ENCODE peak calls at places on chromosomes 3 and 15, in seven cellular contexts. L is CD8-positive, alpha-beta memory T cell; I is fibroblast of pulmonary artery; A is uterus; X is IMR-90; W is RWPE2; O is aorta. Q is an unnamed sample.

GRCh38 chr3:159260049-159260662 is 458.3 kb downstream of the MFSD1 start:
- DNase-seq in L (no peak), I (peak), A (peak), X (peak), W (no peak), O (no peak), Q (peak)

GRCh38 chr3:183844606-183845005 is 19.2 kb upstream of the MAP6D1 start:
- DNase-seq in L (no peak), I (peak), A (no peak), X (peak), W (no peak), O (no peak), Q (no peak)

GRCh38 chr3:145776782-145777408 is 384.1 kb downstream of the PLOD2 start:
- DNase-seq in L (no peak), I (peak), A (no peak), X (peak), W (no peak), O (no peak), Q (peak)

GRCh38 chr3:72154391-72155300 is 369.7 kb upstream of the PROK2 start:
- DNase-seq in L (no peak), I (peak), A (no peak), X (peak), W (no peak), O (no peak), Q (no peak)

GRCh38 chr15:64635486-64635815 is 139.9 kb downstream of the RBPMS2 start:
- DNase-seq in L (no peak), I (peak), A (peak), X (peak), W (no peak), O (no peak), Q (peak)

GRCh38 chr3:73520931-73521461 is 103.7 kb downstream of the PDZRN3 start:
- DNase-seq in L (no peak), I (no peak), A (peak), X (peak), W (no peak), O (no peak), Q (no peak)

GRCh38 chr15:55796321-55796965 is 53.5 kb upstream of the PRTG start:
- DNase-seq in L (no peak), I (peak), A (no peak), X (peak), W (no peak), O (no peak), Q (no peak)

GRCh38 chr3:174002543-174002942 is 605.0 kb downstream of the NLGN1 start:
- DNase-seq in L (no peak), I (peak), A (no peak), X (no peak), W (no peak), O (no peak), Q (no peak)

GRCh38 chr3:37974121-37974927 is 16.3 kb upstream of the VILL start:
- DNase-seq in L (peak), I (peak), A (no peak), X (peak), W (peak), O (no peak), Q (peak)

GRCh38 chr15:89118481-89118989 is 30.3 kb downstream of the ABHD2 start:
- DNase-seq in L (no peak), I (no peak), A (no peak), X (no peak), W (no peak), O (no peak), Q (no peak)

DNA sequence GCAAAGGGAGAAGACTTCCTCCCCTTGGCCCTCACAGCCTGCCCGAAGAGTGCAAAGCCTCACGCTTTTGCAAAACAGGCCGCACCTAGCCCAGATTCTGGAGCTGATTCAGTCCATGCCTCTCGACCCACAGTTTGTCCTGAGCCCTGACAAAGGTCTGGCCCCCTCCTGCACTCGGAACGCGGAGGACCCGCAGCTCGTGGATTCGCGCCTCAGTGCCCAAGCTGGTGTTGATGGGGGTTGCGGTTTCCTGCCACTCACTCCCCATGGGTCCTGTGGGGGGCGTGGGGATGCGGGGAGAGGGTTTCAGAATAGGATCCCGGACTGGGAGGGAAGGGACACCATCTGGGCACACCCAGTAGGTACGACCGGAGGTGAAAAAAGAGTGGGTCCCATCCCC is 594 bp upstream of the CRABP1 start:
- DNase-seq in L (no peak), I (no peak), A (no peak), X (no peak), W (no peak), O (no peak), Q (no peak)
- H3K4me3 ChIP-seq in L (no peak), I (no peak), A (no peak), X (no peak), W (no peak), O (no peak), Q (peak)

GRCh38 chr3:147417896-147418295 is 8.7 kb downstream of the ZIC1 start:
- DNase-seq in L (no peak), I (no peak), A (no peak), X (no peak), W (no peak), O (no peak), Q (no peak)
- H3K4me3 ChIP-seq in L (no peak), I (no peak), A (no peak), X (no peak), W (no peak), O (no peak), Q (no peak)

DNA sequence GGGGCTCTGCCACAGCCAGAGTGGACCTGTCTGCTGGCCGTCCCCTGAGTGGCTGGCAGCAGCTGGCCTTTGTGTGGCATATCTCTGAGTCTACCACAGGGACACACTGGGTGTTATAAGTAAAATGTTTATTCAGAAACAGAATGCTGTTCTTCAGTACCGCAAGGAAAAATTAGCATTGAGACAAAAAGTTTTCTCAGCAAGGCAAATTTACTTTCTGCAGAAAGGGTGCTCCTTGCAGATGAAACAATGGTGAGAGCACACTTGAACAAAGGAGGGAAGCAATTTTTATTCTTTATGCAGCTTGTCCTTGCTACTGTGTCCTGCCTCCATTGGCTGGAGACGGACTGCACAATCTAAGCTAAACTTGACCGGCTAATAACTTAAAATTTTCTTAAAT is 4.0 kb downstream of the TMEM89 start:
- DNase-seq in L (no peak), I (no peak), A (no peak), X (no peak), W (no peak), O (no peak), Q (no peak)
- H3K4me3 ChIP-seq in L (no peak), I (no peak), A (no peak), X (no peak), W (no peak), O (no peak), Q (no peak)

GRCh38 chr3:31755911-31756658 is 223.4 kb downstream of the STT3B start:
- DNase-seq in L (no peak), I (peak), A (no peak), X (no peak), W (no peak), O (no peak), Q (no peak)
- H3K4me3 ChIP-seq in L (no peak), I (no peak), A (no peak), X (no peak), W (no peak), O (no peak), Q (no peak)

GRCh38 chr3:128075516-128076464 is 23.6 kb downstream of the SEC61A1 start:
- DNase-seq in L (peak), I (peak), A (peak), X (peak), W (no peak), O (peak), Q (peak)
- H3K4me3 ChIP-seq in L (peak), I (peak), A (peak), X (peak), W (peak), O (peak), Q (no peak)

GRCh38 chr3:195905970-195906864 is 2.1 kb downstream of the TNK2 start:
- DNase-seq in L (no peak), I (no peak), A (no peak), X (peak), W (no peak), O (peak), Q (no peak)
- H3K4me3 ChIP-seq in L (peak), I (no peak), A (no peak), X (no peak), W (peak), O (no peak), Q (no peak)

GRCh38 chr3:20563985-20564384 is 378.0 kb upstream of the SGO1 start:
- DNase-seq in L (no peak), I (no peak), A (no peak), X (no peak), W (no peak), O (no peak), Q (no peak)
- H3K4me3 ChIP-seq in L (no peak), I (no peak), A (no peak), X (no peak), W (no peak), O (no peak), Q (no peak)

DNA sequence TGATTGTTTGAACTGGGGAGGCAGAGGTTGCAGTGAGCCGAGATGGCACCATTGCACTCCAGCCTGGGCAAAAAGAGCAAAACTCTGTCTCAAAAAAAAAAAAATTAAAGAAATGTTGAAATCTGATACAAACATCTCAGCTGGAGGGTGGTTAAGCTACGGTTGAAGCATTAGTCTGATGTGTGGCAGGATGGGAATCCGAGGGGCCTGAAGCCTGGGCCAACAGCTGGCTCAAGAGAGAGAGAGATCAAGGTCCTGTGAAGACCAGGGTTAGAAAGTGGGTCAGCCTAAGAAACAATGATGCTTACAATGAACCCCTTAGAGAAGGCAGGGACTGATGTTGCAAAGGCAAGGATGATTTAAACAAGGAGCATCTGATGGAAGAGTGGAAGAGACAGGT is 69.8 kb downstream of the CD200R1L start:
- DNase-seq in L (no peak), I (no peak), A (no peak), X (peak), W (no peak), O (no peak), Q (no peak)
- H3K4me3 ChIP-seq in L (no peak), I (no peak), A (no peak), X (no peak), W (no peak), O (no peak), Q (no peak)

DNA sequence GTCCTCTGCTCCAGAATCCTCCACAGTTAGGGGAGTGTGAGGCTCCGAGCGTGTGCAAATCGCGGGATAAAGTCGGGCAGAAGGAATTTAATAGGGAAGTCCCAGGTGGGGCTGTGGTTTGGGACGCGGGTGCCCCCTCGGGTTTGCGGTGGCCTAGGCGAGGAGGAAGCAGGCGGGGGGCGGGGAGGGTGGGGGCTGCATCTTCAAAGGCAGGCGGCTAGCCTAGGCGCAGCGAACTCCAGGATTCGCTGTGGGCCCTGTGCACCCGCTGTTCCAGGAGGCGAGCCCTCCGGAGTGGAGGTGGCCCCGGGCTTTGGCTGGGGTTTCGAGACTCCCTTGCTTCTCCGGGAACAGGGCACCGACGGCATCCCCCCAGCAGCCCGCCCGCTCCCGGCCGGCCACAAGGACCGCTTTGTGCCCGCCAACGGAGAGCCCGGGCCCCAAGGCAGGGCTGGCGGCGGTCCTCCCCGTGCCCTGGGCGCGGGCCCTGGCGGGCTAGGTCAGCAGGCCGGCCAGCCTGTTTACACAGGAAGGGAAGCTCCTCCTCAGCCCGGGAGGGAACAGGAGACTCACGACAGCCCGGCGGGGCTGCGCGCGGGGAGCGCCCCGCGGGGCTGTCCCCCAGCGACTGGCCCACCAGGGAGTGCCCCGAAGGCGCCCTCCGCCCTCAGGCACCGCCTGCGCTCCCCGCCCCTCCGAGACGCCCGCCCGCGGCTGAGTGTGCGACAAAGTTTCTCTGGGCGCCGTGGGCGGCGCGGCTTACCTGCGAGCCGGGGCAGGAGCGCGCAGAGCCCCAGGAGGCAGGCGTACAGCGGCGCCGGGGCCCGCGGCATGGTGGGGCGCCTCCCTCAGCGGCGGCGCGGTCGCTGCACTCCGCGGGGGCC is 755 bp downstream of the ITGB5 start:
- DNase-seq in L (no peak), I (peak), A (peak), X (peak), W (no peak), O (peak), Q (peak)
- H3K4me3 ChIP-seq in L (no peak), I (peak), A (peak), X (peak), W (peak), O (peak), Q (peak)

GRCh38 chr15:83282859-83283812 is 1.3 kb downstream of the BNC1 start:
- DNase-seq in L (no peak), I (peak), A (no peak), X (no peak), W (peak), O (peak), Q (no peak)

GRCh38 chr15:83284563-83285283 is at the start of gene BNC1:
- DNase-seq in L (no peak), I (peak), A (no peak), X (no peak), W (peak), O (no peak), Q (no peak)

GRCh38 chr15:83285284-83285978 is 967 bp upstream of the BNC1 start:
- DNase-seq in L (no peak), I (no peak), A (no peak), X (no peak), W (no peak), O (no peak), Q (no peak)

GRCh38 chr15:83283813-83284562 is 476 bp downstream of the BNC1 start:
- DNase-seq in L (no peak), I (peak), A (no peak), X (no peak), W (no peak), O (no peak), Q (no peak)

GRCh38 chr15:83282141-83282540 is 2.3 kb downstream of the BNC1 start:
- DNase-seq in L (no peak), I (no peak), A (no peak), X (no peak), W (no peak), O (no peak), Q (no peak)
- H3K4me3 ChIP-seq in L (no peak), I (peak), A (no peak), X (no peak), W (peak), O (no peak), Q (no peak)

Q was measured in neuronal stem cell.